ENCODE peak calls at places on chromosomes 6 and 20, in six cellular contexts. T is A549, K is prostate gland, W is sigmoid colon, Z is IMR-90, O is thyroid gland. M is an unnamed sample.

GRCh38 chr6:83193747-83194582 is 808 bp downstream of the RWDD2A start:
- DNase-seq in T (peak), K (peak), W (peak), Z (no peak), O (peak), M (no peak)

GRCh38 chr6:130098317-130098716 is 79.9 kb downstream of the L3MBTL3 start:
- DNase-seq in T (no peak), K (no peak), W (no peak), Z (no peak), O (no peak), M (no peak)

GRCh38 chr20:45041464-45042337 is 59.2 kb downstream of the KCNS1 start:
- DNase-seq in T (no peak), K (no peak), W (no peak), Z (peak), O (no peak), M (no peak)

GRCh38 chr20:36214684-36215256 is 21.5 kb upstream of the AAR2 start:
- DNase-seq in T (peak), K (no peak), W (no peak), Z (peak), O (no peak), M (no peak)

GRCh38 chr6:44771647-44772415 is 384.3 kb downstream of the CDC5L start:
- DNase-seq in T (no peak), K (no peak), W (no peak), Z (no peak), O (peak), M (no peak)

GRCh38 chr20:266604-267562 is 9.4 kb downstream of the DEFB132 start:
- DNase-seq in T (peak), K (peak), W (peak), Z (peak), O (peak), M (no peak)

GRCh38 chr6:4732691-4733315 is 43.4 kb upstream of the CDYL start:
- DNase-seq in T (peak), K (no peak), W (peak), Z (peak), O (peak), M (no peak)

GRCh38 chr6:13711384-13711725 is 280 bp downstream of the RANBP9 start:
- DNase-seq in T (no peak), K (no peak), W (no peak), Z (no peak), O (no peak), M (no peak)

GRCh38 chr6:16380220-16380809 is 141.9 kb downstream of the GMPR start:
- DNase-seq in T (no peak), K (no peak), W (no peak), Z (no peak), O (peak), M (no peak)

GRCh38 chr6:33585403-33586107 is 5.5 kb upstream of the BAK1 start:
- DNase-seq in T (peak), K (peak), W (peak), Z (peak), O (peak), M (no peak)

GRCh38 chr6:158666637-158667359 is 16.9 kb downstream of the SYTL3 start:
- DNase-seq in T (no peak), K (peak), W (peak), Z (peak), O (peak), M (no peak)

GRCh38 chr6:126188271-126188909 is 151.5 kb upstream of the CENPW start:
- DNase-seq in T (no peak), K (no peak), W (no peak), Z (peak), O (no peak), M (no peak)

GRCh38 chr6:111683749-111684267 is 78.1 kb upstream of the TRAF3IP2 start:
- DNase-seq in T (no peak), K (no peak), W (peak), Z (peak), O (peak), M (peak)

GRCh38 chr6:163404825-163405265 is 9.7 kb upstream of the QKI start:
- DNase-seq in T (no peak), K (no peak), W (peak), Z (no peak), O (peak), M (no peak)

GRCh38 chr6:52664185-52664990 is 6.5 kb upstream of the TMEM14A start:
- DNase-seq in T (peak), K (peak), W (peak), Z (peak), O (peak), M (peak)

GRCh38 chr6:28587746-28588075 is 62.0 kb downstream of the GPX5 start:
- DNase-seq in T (no peak), K (no peak), W (no peak), Z (no peak), O (no peak), M (no peak)

GRCh38 chr6:70725817-70726413 is 58.2 kb downstream of the SMAP1 start:
- DNase-seq in T (no peak), K (no peak), W (no peak), Z (peak), O (no peak), M (no peak)

GRCh38 chr6:39746795-39747194 is 21.6 kb upstream of the KIF6 start:
- DNase-seq in T (no peak), K (no peak), W (no peak), Z (no peak), O (no peak), M (no peak)

GRCh38 chr6:149334682-149335160 is 17.2 kb downstream of the TAB2 start:
- DNase-seq in T (no peak), K (no peak), W (no peak), Z (peak), O (peak), M (no peak)

GRCh38 chr6:47631248-47632196 is 66.9 kb upstream of the ADGRF4 start:
- DNase-seq in T (no peak), K (no peak), W (no peak), Z (peak), O (no peak), M (no peak)

GRCh38 chr20:2800590-2801458 is at the start of gene CPXM1:
- DNase-seq in T (no peak), K (no peak), W (no peak), Z (no peak), O (peak), M (no peak)

GRCh38 chr20:52150440-52151258 is 40.9 kb downstream of the ZFP64 start:
- DNase-seq in T (peak), K (peak), W (no peak), Z (peak), O (peak), M (no peak)

GRCh38 chr20:35564905-35565304 is 23.0 kb downstream of the ERGIC3 start:
- DNase-seq in T (no peak), K (no peak), W (no peak), Z (no peak), O (no peak), M (no peak)

GRCh38 chr20:3686867-3687321 is 5.1 kb upstream of the ADAM33 start:
- DNase-seq in T (no peak), K (peak), W (peak), Z (peak), O (peak), M (peak)

GRCh38 chr6:109304284-109305015 is 77.8 kb downstream of the CD164 start:
- DNase-seq in T (no peak), K (no peak), W (no peak), Z (no peak), O (no peak), M (no peak)

GRCh38 chr6:44078795-44079671 is 48.2 kb downstream of the MRPL14 start:
- DNase-seq in T (peak), K (peak), W (peak), Z (peak), O (peak), M (no peak)

GRCh38 chr20:38117635-38118034 is 47.4 kb downstream of the TGM2 start:
- DNase-seq in T (no peak), K (no peak), W (no peak), Z (peak), O (no peak), M (peak)

GRCh38 chr20:38115896-38116295 is 49.2 kb downstream of the TGM2 start:
- DNase-seq in T (no peak), K (no peak), W (no peak), Z (no peak), O (no peak), M (no peak)

GRCh38 chr20:38117205-38117604 is 47.9 kb downstream of the TGM2 start:
- DNase-seq in T (no peak), K (no peak), W (no peak), Z (no peak), O (no peak), M (no peak)

GRCh38 chr20:38115205-38115604 is 49.9 kb downstream of the TGM2 start:
- DNase-seq in T (no peak), K (no peak), W (no peak), Z (no peak), O (no peak), M (no peak)

DNA sequence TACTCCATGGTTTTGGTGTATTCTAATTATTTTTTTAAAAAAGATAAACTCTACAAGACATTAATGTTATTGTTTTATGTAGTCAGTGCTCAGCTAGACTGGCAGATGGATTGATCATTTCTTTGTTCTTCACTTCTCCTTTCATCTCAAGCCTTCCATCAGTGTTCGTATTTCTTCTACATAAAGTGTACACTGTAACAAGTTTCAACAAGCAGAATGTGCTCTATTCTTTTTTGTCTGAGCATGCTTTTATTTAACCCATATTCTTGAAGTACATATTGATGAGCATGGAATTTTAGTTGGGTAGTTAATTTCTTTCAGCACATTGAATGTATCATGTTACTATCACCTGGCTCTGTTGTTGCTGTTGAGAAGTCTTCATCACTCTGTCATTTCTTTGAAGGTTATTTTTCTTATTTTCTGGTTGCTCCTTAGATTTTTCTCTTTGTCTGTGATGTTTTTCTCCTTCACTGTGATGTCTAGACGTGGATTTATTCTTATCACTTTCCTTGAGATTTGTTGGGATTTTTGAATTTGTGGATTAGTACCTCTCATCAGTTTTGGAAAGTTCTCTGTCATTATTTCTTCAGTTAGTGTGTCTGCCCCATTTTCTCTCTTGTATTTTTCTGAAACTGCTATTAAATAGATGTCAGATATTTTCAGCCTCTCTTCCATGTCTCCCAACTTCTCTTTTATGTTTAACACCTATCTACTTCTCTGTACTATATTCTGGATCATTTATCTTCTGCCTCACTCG is 48.5 kb downstream of the TGM2 start:
- DNase-seq in T (no peak), K (no peak), W (no peak), Z (no peak), O (no peak), M (no peak)
- H3K27ac ChIP-seq in T (no peak), K (no peak), W (no peak), Z (no peak), O (no peak), M (no peak)

DNA sequence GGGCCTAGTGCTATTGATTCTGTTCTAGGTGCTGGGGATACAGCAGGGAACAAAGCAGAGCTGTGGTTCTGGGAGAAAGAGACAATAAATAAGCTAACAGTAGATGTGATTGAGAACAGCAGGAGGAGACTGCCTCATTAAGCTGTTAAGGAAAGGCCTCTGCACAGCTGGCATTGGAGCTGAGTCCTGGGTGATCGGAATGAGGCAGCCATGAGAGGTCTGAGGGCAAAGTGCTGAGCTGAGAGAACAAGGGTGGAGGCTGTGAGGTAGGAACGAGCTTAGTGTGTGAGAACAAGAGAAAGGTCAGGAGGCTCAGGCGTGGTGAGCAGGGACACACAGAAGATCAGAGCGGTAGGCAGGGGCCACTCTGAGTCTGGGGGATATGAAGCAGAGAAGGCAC is 18.3 kb downstream of the DDX27 start:
- DNase-seq in T (no peak), K (no peak), W (no peak), Z (no peak), O (no peak), M (no peak)
- TF ChIP-seq POLR2A in T (no peak), K (no peak), W (no peak), Z (no peak), O (no peak), M (no peak)

DNA sequence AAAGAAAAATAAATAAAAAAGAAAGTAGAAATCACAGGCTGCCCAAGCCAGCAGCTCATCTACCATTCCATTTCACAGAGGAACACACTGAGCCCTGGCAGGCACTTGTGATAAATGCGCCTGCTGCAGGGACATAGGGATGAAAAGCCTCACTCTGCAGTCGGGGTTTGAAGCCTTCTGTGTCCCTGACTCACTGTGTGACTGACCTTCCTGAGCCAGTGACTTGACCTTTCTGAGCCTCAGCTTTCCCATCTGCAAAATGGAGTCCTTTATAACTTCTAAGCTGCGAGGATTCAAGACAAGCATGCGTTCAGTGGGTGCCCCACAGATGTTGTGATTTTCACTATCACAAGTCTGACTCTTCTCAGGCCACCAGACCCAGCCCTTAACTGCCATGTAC is 5.5 kb downstream of the TGM2 start:
- DNase-seq in T (no peak), K (no peak), W (no peak), Z (no peak), O (no peak), M (no peak)
- H3K27ac ChIP-seq in T (peak), K (no peak), W (peak), Z (no peak), O (no peak), M (peak)

DNA sequence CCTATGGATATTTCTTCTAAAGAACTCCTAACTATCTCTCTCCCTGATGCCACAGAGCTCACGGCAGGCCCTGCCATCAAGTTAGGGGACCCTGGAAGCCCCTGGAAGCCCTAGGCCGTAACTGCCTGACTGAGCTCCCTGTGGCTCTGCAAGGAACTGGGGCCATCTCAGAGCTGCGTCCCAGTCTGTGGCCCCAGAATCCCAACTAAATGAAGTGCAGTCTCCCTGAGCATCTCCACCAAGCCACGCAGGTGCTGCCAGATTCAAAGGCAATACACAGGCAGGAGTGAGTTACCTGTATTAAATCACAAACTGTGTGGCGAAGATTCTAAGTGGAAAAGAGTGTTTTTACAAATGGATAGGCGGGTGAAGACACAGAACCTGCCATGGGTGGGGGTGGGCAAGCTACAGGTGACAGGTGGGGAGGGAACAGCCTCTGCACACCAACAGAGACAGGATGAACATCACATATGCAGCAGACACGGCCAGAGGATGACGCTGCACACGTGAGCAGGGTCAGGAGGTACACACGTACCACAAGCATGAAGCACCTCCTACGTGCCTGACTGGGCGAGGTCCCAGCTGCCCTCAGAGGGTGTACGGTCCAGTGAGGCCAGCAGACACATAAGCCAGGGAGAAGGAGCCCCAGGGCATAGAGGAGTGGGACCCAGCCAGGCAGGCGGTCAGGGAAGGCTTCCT is 358.5 kb downstream of the ZFAND3 start:
- DNase-seq in T (no peak), K (no peak), W (peak), Z (no peak), O (no peak), M (no peak)
- TF ChIP-seq POLR2A in T (no peak), K (no peak), W (no peak), Z (no peak), O (no peak), M (no peak)

GRCh38 chr6:128492386-128492785 is 28.0 kb downstream of the PTPRK start:
- DNase-seq in T (no peak), K (peak), W (no peak), Z (peak), O (no peak), M (no peak)

GRCh38 chr6:128493877-128494276 is 26.5 kb downstream of the PTPRK start:
- DNase-seq in T (no peak), K (no peak), W (no peak), Z (no peak), O (no peak), M (no peak)

GRCh38 chr6:128494440-128494839 is 26.0 kb downstream of the PTPRK start:
- DNase-seq in T (no peak), K (no peak), W (no peak), Z (no peak), O (no peak), M (no peak)

GRCh38 chr6:128491041-128491642 is 29.3 kb downstream of the PTPRK start:
- DNase-seq in T (no peak), K (peak), W (no peak), Z (no peak), O (no peak), M (no peak)

DNA sequence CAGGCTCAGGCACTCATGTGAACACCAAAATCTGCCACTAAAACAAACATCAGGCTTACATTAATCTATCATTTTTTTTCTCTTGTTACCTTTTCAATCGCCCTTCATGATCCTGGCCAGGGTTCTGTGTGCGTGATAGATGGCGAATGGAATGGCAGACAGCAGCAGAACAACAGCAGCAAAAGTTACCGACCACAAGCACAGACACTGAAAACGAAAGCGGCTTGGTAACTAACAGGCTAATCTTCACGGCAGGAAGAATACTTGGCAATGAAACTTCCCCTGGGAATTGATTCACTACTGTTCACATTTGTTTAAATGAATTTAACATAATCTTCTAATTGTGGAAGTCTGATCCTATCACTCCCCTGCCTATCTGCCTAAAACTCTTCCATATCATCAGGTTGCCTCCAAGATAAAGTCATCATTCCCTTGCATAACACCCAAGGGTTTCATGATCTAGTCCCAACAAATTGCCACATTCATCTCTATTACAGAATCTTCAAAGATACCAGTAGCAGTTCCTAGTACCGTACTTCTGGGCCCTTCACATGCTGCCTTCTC is 28.7 kb downstream of the PTPRK start:
- DNase-seq in T (no peak), K (peak), W (no peak), Z (peak), O (no peak), M (no peak)
- H3K27ac ChIP-seq in T (peak), K (peak), W (peak), Z (peak), O (peak), M (peak)

GRCh38 chr6:31821301-31822037 is 6.1 kb upstream of the HSPA1B start:
- DNase-seq in T (peak), K (peak), W (peak), Z (peak), O (peak), M (no peak)

GRCh38 chr6:31826793-31827285 is 699 bp upstream of the HSPA1B start:
- DNase-seq in T (peak), K (peak), W (peak), Z (no peak), O (peak), M (no peak)

GRCh38 chr6:31820051-31820389 is 4.7 kb downstream of the HSPA1A start:
- DNase-seq in T (no peak), K (no peak), W (no peak), Z (no peak), O (no peak), M (no peak)

GRCh38 chr6:31825553-31825952 is 2.0 kb upstream of the HSPA1B start:
- DNase-seq in T (no peak), K (no peak), W (no peak), Z (no peak), O (no peak), M (no peak)

DNA sequence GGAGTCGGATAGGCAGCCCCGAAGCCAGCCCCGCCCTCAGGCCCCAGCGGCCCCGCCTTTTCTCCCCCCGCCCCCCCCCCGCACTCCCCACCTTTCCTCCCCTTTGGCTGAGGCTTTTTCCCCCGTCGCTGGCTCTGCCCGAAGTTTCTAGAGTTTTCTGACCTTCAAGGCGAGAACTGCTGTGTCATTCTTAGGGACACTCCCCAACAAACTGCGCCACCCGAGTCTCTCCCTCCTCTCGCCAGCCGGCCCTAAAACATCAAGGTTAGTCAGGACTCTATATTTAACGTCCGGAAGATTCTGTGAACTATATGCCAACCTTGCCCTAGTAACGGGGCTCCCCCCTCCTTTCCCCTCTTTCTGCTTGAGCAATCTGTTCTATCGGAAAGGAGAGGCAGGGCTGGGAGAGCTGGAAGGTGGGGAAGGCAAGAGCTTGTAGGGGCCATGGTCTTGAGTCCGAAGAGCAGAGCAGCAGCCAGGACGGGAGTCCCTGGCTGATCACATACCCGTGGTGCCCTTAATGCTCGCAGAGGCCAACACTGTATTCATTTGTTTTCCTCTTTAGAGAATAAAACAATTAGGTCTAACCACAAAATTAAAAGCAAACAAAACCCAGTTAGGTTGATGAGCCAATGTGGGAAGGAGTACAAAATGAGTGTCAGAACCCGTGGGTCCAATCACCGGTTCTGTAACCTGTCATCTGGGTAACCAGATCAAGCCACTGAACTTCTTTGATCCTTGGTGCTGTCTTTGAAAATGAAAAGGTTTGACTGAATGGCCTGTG is 5.3 kb upstream of the HSPA1B start:
- DNase-seq in T (peak), K (peak), W (peak), Z (peak), O (peak), M (peak)
- TF ChIP-seq POLR2A in T (peak), K (peak), W (peak), Z (peak), O (peak), M (peak)